ENCODE peak calls at places on chromosomes 5 and 9, in nine cellular contexts. S, A, D, W, V, L, C, Y and Z are unnamed samples.
A peak's percentile ranks its signal among the peaks of the same experiment; 100 is the strongest.

GRCh38 chr9:111970827-111971226 is 74.2 kb downstream of the UGCG start:
- DNase-seq in S (no peak), A (no peak), D (no peak), W (no peak), V (no peak), L (no peak), C (no peak), Y (no peak), Z (no peak)

GRCh38 chr5:3167473-3167872 is 416.0 kb upstream of the IRX2 start:
- DNase-seq in S (no peak), A (no peak), D (no peak), W (no peak), V (no peak), L (no peak), C (no peak), Y (no peak), Z (no peak)

GRCh38 chr5:179909224-179909623 is 1.5 kb upstream of the TBC1D9B start:
- DNase-seq in S (no peak), A (no peak), D (no peak), W (no peak), V (no peak), L (no peak), C (no peak), Y (no peak), Z (no peak)

GRCh38 chr5:2031581-2031980 is 148.9 kb upstream of the IRX4 start:
- DNase-seq in S (no peak), A (no peak), D (no peak), W (no peak), V (no peak), L (no peak), C (no peak), Y (no peak), Z (no peak)

GRCh38 chr5:101932599-101932998 is 363.5 kb downstream of the SLCO4C1 start:
- DNase-seq in S (no peak), A (no peak), D (no peak), W (no peak), V (no peak), L (no peak), C (no peak), Y (no peak), Z (no peak)

GRCh38 chr9:108743426-108743825 is 112.4 kb downstream of the ACTL7B start:
- DNase-seq in S (no peak), A (no peak), D (no peak), W (no peak), V (no peak), L (no peak), C (no peak), Y (no peak), Z (no peak)

GRCh38 chr5:165035520-165035919 is 1530.1 kb downstream of the MAT2B start:
- DNase-seq in S (no peak), A (no peak), D (no peak), W (no peak), V (no peak), L (no peak), C (no peak), Y (no peak), Z (no peak)

GRCh38 chr9:136527721-136528710 is 17.8 kb downstream of the NOTCH1 start:
- DNase-seq in S (no peak), A (no peak), D (peak; percentile 22), W (peak; percentile 28), V (no peak), L (no peak), C (no peak), Y (peak; percentile 44), Z (no peak)

GRCh38 chr5:167245871-167246270 is 1045.6 kb upstream of the WWC1 start:
- DNase-seq in S (no peak), A (peak; percentile 23), D (no peak), W (no peak), V (no peak), L (no peak), C (no peak), Y (no peak), Z (no peak)

GRCh38 chr5:148739524-148739923 is 85.2 kb upstream of the HTR4 start:
- DNase-seq in S (no peak), A (no peak), D (peak; percentile 26), W (peak; percentile 90), V (no peak), L (peak; percentile 79), C (no peak), Y (no peak), Z (no peak)

GRCh38 chr5:168273056-168273980 is 18.1 kb upstream of the WWC1 start:
- DNase-seq in S (no peak), A (no peak), D (no peak), W (no peak), V (no peak), L (no peak), C (no peak), Y (no peak), Z (no peak)

GRCh38 chr5:109347252-109347888 is 62.4 kb downstream of the PJA2 start:
- DNase-seq in S (no peak), A (no peak), D (no peak), W (no peak), V (no peak), L (no peak), C (no peak), Y (no peak), Z (no peak)

GRCh38 chr5:109853362-109853761 is 163.6 kb downstream of the MAN2A1 start:
- DNase-seq in S (no peak), A (no peak), D (no peak), W (no peak), V (no peak), L (no peak), C (no peak), Y (no peak), Z (no peak)

GRCh38 chr5:144467795-144468194 is 297.1 kb downstream of the KCTD16 start:
- DNase-seq in S (peak; percentile 8), A (peak; percentile 55), D (peak; percentile 78), W (peak; percentile 52), V (no peak), L (peak; percentile 16), C (no peak), Y (no peak), Z (no peak)

GRCh38 chr9:35774907-35775635 is 16.3 kb upstream of the NPR2 start:
- DNase-seq in S (no peak), A (no peak), D (no peak), W (no peak), V (peak; percentile 66), L (no peak), C (no peak), Y (no peak), Z (no peak)

GRCh38 chr9:135714242-135715055 is 12.5 kb downstream of the KCNT1 start:
- DNase-seq in S (no peak), A (no peak), D (peak; percentile 7), W (no peak), V (no peak), L (no peak), C (no peak), Y (no peak), Z (no peak)

GRCh38 chr9:1044643-1045042 is 5.5 kb upstream of the DMRT2 start:
- DNase-seq in S (no peak), A (no peak), D (no peak), W (no peak), V (no peak), L (no peak), C (no peak), Y (no peak), Z (no peak)

GRCh38 chr9:126699401-126699851 is 85.7 kb downstream of the LMX1B start:
- DNase-seq in S (no peak), A (no peak), D (no peak), W (no peak), V (no peak), L (no peak), C (no peak), Y (no peak), Z (peak; percentile 33)

GRCh38 chr9:91856419-91856818 is 93.6 kb downstream of the ROR2 start:
- DNase-seq in S (no peak), A (no peak), D (no peak), W (no peak), V (no peak), L (no peak), C (no peak), Y (no peak), Z (no peak)

GRCh38 chr5:176337913-176338312 is 23.7 kb downstream of the KIAA1191 start:
- DNase-seq in S (no peak), A (no peak), D (no peak), W (no peak), V (no peak), L (peak; percentile 28), C (no peak), Y (no peak), Z (no peak)

GRCh38 chr9:4286086-4286485 is 13.8 kb downstream of the GLIS3 start:
- DNase-seq in S (no peak), A (no peak), D (no peak), W (no peak), V (no peak), L (no peak), C (no peak), Y (no peak), Z (no peak)

GRCh38 chr5:180287404-180287803 is 4.5 kb downstream of the MAPK9 start:
- DNase-seq in S (no peak), A (no peak), D (no peak), W (no peak), V (no peak), L (no peak), C (no peak), Y (no peak), Z (no peak)

GRCh38 chr9:16869961-16870605 is 387 bp downstream of the BNC2 start:
- DNase-seq in S (no peak), A (peak; percentile 37), D (peak; percentile 62), W (peak; percentile 7), V (peak; percentile 64), L (no peak), C (no peak), Y (no peak), Z (no peak)

GRCh38 chr5:140595538-140595937 is 30.9 kb downstream of the SLC35A4 start:
- DNase-seq in S (no peak), A (no peak), D (peak; percentile 42), W (no peak), V (no peak), L (peak; percentile 78), C (no peak), Y (no peak), Z (no peak)

GRCh38 chr5:178766936-178767912 is 36.8 kb upstream of the ZNF354A start:
- DNase-seq in S (no peak), A (no peak), D (no peak), W (no peak), V (no peak), L (no peak), C (no peak), Y (no peak), Z (no peak)

GRCh38 chr5:10434392-10434791 is 7.3 kb upstream of the ROPN1L start:
- DNase-seq in S (no peak), A (no peak), D (peak; percentile 21), W (no peak), V (no peak), L (no peak), C (no peak), Y (no peak), Z (no peak)